ENCODE peak calls at places on chromosome 9, in five cellular contexts. U is endothelial cell, A is GM12865, N is GM13977, T is heart right ventricle. P is an unnamed sample.

GRCh38 chr9:75054373-75055001 is 26.4 kb upstream of the CARNMT1 start:
- DNase-seq in U (no peak), N (no peak), A (no peak), T (no peak), P (no peak)

GRCh38 chr9:129494113-129494789 is 126.7 kb downstream of the C9orf50 start:
- DNase-seq in U (no peak), T (no peak), A (no peak), N (no peak), P (peak)

GRCh38 chr9:82209797-82210470 is 221.4 kb downstream of the SPATA31D1 start:
- DNase-seq in A (peak), T (no peak), N (no peak), U (no peak), P (no peak)

GRCh38 chr9:94906181-94906580 is 179.7 kb downstream of the AOPEP start:
- DNase-seq in A (no peak), T (no peak), U (no peak), N (no peak), P (no peak)

GRCh38 chr9:23725279-23725946 is 100.6 kb downstream of the ELAVL2 start:
- DNase-seq in N (no peak), T (no peak), A (no peak), U (no peak), P (no peak)

GRCh38 chr9:104831681-104832080 is 67.8 kb downstream of the NIPSNAP3B start:
- DNase-seq in N (no peak), U (no peak), T (no peak), A (no peak), P (no peak)

GRCh38 chr9:136061405-136061804 is 33.7 kb downstream of the NACC2 start:
- DNase-seq in A (no peak), T (no peak), N (no peak), U (no peak), P (no peak)

GRCh38 chr9:76216161-76216649 is 178.0 kb downstream of the RFK start:
- DNase-seq in A (no peak), U (no peak), N (no peak), T (no peak), P (no peak)

GRCh38 chr9:137012694-137013570 is 15.1 kb downstream of the ABCA2 start:
- DNase-seq in N (no peak), T (no peak), A (no peak), U (no peak), P (no peak)

GRCh38 chr9:18056993-18057369 is 417.0 kb upstream of the ADAMTSL1 start:
- DNase-seq in A (peak), U (no peak), N (peak), T (no peak), P (no peak)

GRCh38 chr9:450057-450456 is 235.4 kb downstream of the DOCK8 start:
- DNase-seq in U (no peak), N (no peak), T (no peak), A (no peak), P (no peak)

GRCh38 chr9:118959366-118959765 is 409.9 kb downstream of the BRINP1 start:
- DNase-seq in U (no peak), T (no peak), N (no peak), A (no peak), P (no peak)

GRCh38 chr9:19828586-19828985 is 39.7 kb upstream of the SLC24A2 start:
- DNase-seq in U (no peak), N (no peak), T (no peak), A (no peak), P (no peak)

GRCh38 chr9:125103770-125104169 is 39.6 kb downstream of the SCAI start:
- DNase-seq in A (no peak), N (no peak), U (no peak), T (no peak), P (no peak)

GRCh38 chr9:113516840-113517577 is 53.5 kb downstream of the RGS3 start:
- DNase-seq in T (no peak), N (peak), U (no peak), A (peak), P (no peak)

GRCh38 chr9:99778308-99778707 is 43.4 kb upstream of the NR4A3 start:
- DNase-seq in A (peak), U (no peak), T (no peak), N (no peak), P (no peak)

GRCh38 chr9:69317081-69317480 is 7.9 kb upstream of the ENTREP1 start:
- DNase-seq in U (no peak), T (no peak), N (no peak), A (no peak), P (no peak)

GRCh38 chr9:36138496-36138895 is 2.0 kb downstream of the GLIPR2 start:
- DNase-seq in N (no peak), U (no peak), A (no peak), T (no peak), P (no peak)

GRCh38 chr9:117411547-117411946 is 3.3 kb downstream of the ASTN2 start:
- DNase-seq in U (peak), T (peak), N (peak), A (peak), P (no peak)

GRCh38 chr9:134693641-134694367 is 52.2 kb downstream of the COL5A1 start:
- DNase-seq in A (no peak), U (no peak), T (no peak), N (no peak), P (peak)

GRCh38 chr9:24846248-24846912 is 300.7 kb upstream of the IZUMO3 start:
- DNase-seq in N (peak), A (no peak), U (no peak), T (no peak), P (no peak)

GRCh38 chr9:119283118-119283794 is 86.0 kb downstream of the BRINP1 start:
- DNase-seq in U (no peak), T (no peak), A (no peak), N (no peak), P (no peak)

GRCh38 chr9:37336150-37336549 is 86.3 kb upstream of the GRHPR start:
- DNase-seq in A (no peak), T (no peak), U (no peak), N (no peak), P (no peak)

GRCh38 chr9:5838884-5839571 is 6.1 kb upstream of the ERMP1 start:
- DNase-seq in A (peak), N (no peak), T (no peak), U (no peak), P (no peak)

GRCh38 chr9:32969270-32969669 is 32.2 kb downstream of the APTX start:
- DNase-seq in U (no peak), N (no peak), A (no peak), T (no peak), P (no peak)

GRCh38 chr9:134055981-134056461 is 11.8 kb downstream of the BRD3 start:
- DNase-seq in T (peak), N (no peak), A (no peak), U (no peak), P (peak)

GRCh38 chr9:18596920-18597319 is 123.0 kb downstream of the ADAMTSL1 start:
- DNase-seq in U (no peak), N (no peak), A (no peak), T (no peak), P (no peak)

GRCh38 chr9:77864096-77864889 is 167.3 kb downstream of the GNAQ start:
- DNase-seq in U (no peak), T (no peak), A (peak), N (peak), P (no peak)

GRCh38 chr9:134641173-134641985 is at the start of gene COL5A1:
- DNase-seq in T (peak), A (no peak), N (peak), U (peak), P (peak)

GRCh38 chr9:94084314-94084713 is at the start of gene PTPDC1:
- DNase-seq in A (no peak), N (no peak), U (peak), T (peak), P (no peak)

GRCh38 chr9:128705051-128705965 is 3.0 kb downstream of the PKN3 start:
- DNase-seq in A (no peak), N (no peak), U (no peak), T (no peak), P (peak)

GRCh38 chr9:74800226-74800625 is 87.5 kb downstream of the TRPM6 start:
- DNase-seq in A (no peak), U (no peak), T (no peak), N (no peak), P (no peak)

GRCh38 chr9:32603914-32604852 is 31.2 kb upstream of the NDUFB6 start:
- DNase-seq in T (no peak), U (peak), A (no peak), N (no peak), P (no peak)

GRCh38 chr9:98707158-98708102 is 1.3 kb downstream of the GABBR2 start:
- DNase-seq in T (peak), N (peak), A (peak), U (peak), P (no peak)

GRCh38 chr9:130681769-130682489 is 11.7 kb upstream of the EXOSC2 start:
- DNase-seq in T (no peak), N (peak), A (peak), U (no peak), P (no peak)

GRCh38 chr9:1331546-1331945 is 281.4 kb downstream of the DMRT2 start:
- DNase-seq in A (no peak), U (no peak), N (no peak), T (no peak), P (no peak)

GRCh38 chr9:81377921-81378320 is 311.4 kb downstream of the TLE1 start:
- DNase-seq in N (no peak), A (no peak), T (no peak), U (no peak), P (no peak)

GRCh38 chr9:2560175-2560574 is 61.4 kb upstream of the VLDLR start:
- DNase-seq in T (no peak), A (no peak), N (no peak), U (no peak), P (no peak)

GRCh38 chr9:91857291-91857781 is 92.7 kb downstream of the ROR2 start:
- DNase-seq in A (no peak), T (no peak), U (peak), N (no peak), P (no peak)

GRCh38 chr9:108889649-108890067 is 27.6 kb downstream of the ACTL7A start:
- DNase-seq in T (no peak), N (no peak), A (no peak), U (no peak), P (no peak)
- TF ChIP-seq CTCF in T (no peak), N (no peak), A (no peak), U (no peak), P (peak)

DNA sequence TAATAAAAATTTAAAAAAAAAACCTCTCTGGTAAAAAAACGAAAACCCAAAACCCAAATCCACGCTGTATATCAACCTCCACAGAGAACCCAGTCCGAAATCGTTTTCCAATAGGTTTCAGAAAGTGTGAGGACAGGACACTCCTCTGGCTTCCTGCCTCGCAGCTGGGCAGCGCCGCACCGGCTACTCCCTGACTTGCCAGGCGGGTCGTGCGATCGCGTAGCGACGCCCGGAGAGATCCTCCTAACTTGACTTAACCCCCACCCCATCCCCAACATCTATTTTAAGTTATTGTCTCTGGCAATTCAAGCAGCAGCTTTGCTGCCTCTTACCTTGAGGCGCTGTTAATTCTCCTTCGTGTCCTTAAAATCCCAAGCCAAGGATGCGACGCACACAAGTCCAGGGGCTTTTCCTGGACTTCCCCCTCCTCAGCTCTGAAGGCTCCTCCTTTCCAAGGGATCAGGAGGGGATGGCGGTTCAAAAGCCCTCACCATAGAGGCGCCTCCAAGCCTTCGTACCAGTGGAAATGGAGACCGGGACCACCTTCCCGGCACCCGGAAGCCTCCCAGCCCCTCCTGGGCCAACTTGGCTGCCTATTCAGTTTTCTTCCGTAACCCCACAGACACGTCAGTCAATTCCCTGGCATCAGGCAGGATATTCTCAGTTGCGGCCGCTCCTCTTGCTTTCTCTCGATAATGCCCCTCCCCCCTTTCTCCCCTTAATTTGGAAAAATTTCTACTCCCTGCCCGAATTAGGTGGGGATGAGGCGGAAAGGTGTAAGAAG is 1639.5 kb upstream of the C9orf72 start:
- DNase-seq in U (peak), A (no peak), N (peak), T (no peak), P (no peak)
- TF ChIP-seq CTCF in U (no peak), A (no peak), N (no peak), T (no peak), P (no peak)

GRCh38 chr9:3578786-3579185 is 53.0 kb upstream of the RFX3 start:
- DNase-seq in U (no peak), T (no peak), N (no peak), A (no peak), P (no peak)

GRCh38 chr9:3571500-3571899 is 45.7 kb upstream of the RFX3 start:
- DNase-seq in T (no peak), U (no peak), A (no peak), N (no peak), P (no peak)

DNA sequence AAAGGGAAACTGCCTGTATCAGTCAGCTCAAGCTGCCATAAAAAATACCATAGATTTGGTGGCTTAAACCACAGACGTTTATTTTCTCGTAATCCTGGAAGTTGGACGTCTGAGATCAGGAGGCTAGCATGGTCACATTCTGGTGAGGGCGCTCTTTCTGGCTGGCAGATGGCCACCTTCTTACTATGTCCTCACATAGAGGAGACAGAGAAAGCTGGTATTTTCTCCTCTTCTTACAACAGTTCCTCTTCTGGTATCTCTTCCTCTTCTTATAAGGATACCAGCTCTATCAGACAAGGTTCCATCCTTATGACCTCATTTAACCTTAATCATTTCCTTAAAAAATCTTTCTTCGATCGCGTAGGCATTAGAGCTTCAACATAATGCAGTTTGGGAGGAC is 50.6 kb upstream of the RFX3 start:
- DNase-seq in N (no peak), T (no peak), A (no peak), U (no peak), P (no peak)
- TF ChIP-seq CTCF in N (no peak), T (no peak), A (no peak), U (no peak), P (no peak)

GRCh38 chr9:127093319-127094020 is 29.0 kb downstream of the ANGPTL2 start:
- DNase-seq in N (no peak), A (no peak), U (no peak), T (no peak), P (no peak)
- TF ChIP-seq CTCF in N (no peak), A (no peak), U (no peak), T (no peak), P (no peak)

GRCh38 chr9:7592321-7593319 is 207.0 kb downstream of the DMAC1 start:
- DNase-seq in N (no peak), U (no peak), T (no peak), A (no peak), P (no peak)
- TF ChIP-seq CTCF in N (no peak), U (peak), T (no peak), A (no peak), P (no peak)

GRCh38 chr9:9142001-9142400 is 1342.4 kb upstream of the DMAC1 start:
- DNase-seq in T (no peak), N (no peak), U (no peak), A (no peak), P (no peak)
- TF ChIP-seq CTCF in T (no peak), N (no peak), U (no peak), A (no peak), P (no peak)

GRCh38 chr9:38417003-38417965 is 7.0 kb downstream of the IGFBPL1 start:
- DNase-seq in T (no peak), A (peak), U (peak), N (no peak), P (no peak)
- TF ChIP-seq CTCF in T (no peak), A (peak), U (peak), N (peak), P (no peak)